ENCODE peak calls at places on chromosomes 7 and 10, in eight cellular contexts. O is Calu3; Y is MV-4-11; P is aorta; W is NCI-H1092; E is transverse colon; G is AG04449; Q is activated naive CD8-positive, alpha-beta T cell treated with anti-CD3 and anti-CD28 coated beads, Interleukin-2, amount 50 U/mL, for 24 hours. N is an unnamed sample.
A peak's percentile ranks its signal among the peaks of the same experiment; 100 is the strongest.

GRCh38 chr10:96863922-96864543 is 31.9 kb downstream of the LCOR start:
- DNase-seq in O (peak; percentile 7), Y (peak; percentile 13), P (no peak), W (no peak), E (no peak), G (no peak), Q (no peak), N (no peak)

GRCh38 chr10:10438335-10439123 is 579.1 kb upstream of the CELF2 start:
- DNase-seq in O (no peak), Y (no peak), P (no peak), W (no peak), E (no peak), G (no peak), Q (no peak), N (no peak)

GRCh38 chr7:100649826-100650565 is 6.3 kb downstream of the ACTL6B start:
- DNase-seq in O (no peak), Y (no peak), P (no peak), W (no peak), E (no peak), G (no peak), Q (no peak), N (no peak)

GRCh38 chr10:71112138-71112785 is 100.1 kb upstream of the UNC5B start:
- DNase-seq in O (no peak), Y (no peak), P (no peak), W (no peak), E (no peak), G (no peak), Q (no peak), N (no peak)

GRCh38 chr7:130995252-130996081 is 261.5 kb upstream of the KLF14 start:
- DNase-seq in O (no peak), Y (no peak), P (no peak), W (no peak), E (no peak), G (no peak), Q (no peak), N (no peak)

GRCh38 chr7:116139007-116139406 is 71.3 kb upstream of the TES start:
- DNase-seq in O (no peak), Y (no peak), P (no peak), W (no peak), E (no peak), G (no peak), Q (no peak), N (no peak)

GRCh38 chr10:102630663-102631062 is 13.6 kb upstream of the TRIM8 start:
- DNase-seq in O (no peak), Y (no peak), P (peak; percentile 62), W (no peak), E (no peak), G (no peak), Q (no peak), N (peak; percentile 44)

GRCh38 chr10:5961405-5962100 is 15.8 kb downstream of the IL15RA start:
- DNase-seq in O (no peak), Y (no peak), P (peak; percentile 62), W (no peak), E (no peak), G (no peak), Q (no peak), N (peak; percentile 42)

GRCh38 chr7:519974-520458 is 370 bp upstream of the PDGFA start:
- DNase-seq in O (peak; percentile 80), Y (peak; percentile 18), P (peak; percentile 91), W (peak; percentile 25), E (peak; percentile 48), G (no peak), Q (peak; percentile 40), N (no peak)

GRCh38 chr10:22534849-22535604 is 179.4 kb downstream of the PIP4K2A start:
- DNase-seq in O (no peak), Y (no peak), P (no peak), W (no peak), E (no peak), G (no peak), Q (no peak), N (no peak)

GRCh38 chr7:12954374-12954773 is 266.9 kb downstream of the ARL4A start:
- DNase-seq in O (no peak), Y (no peak), P (no peak), W (no peak), E (no peak), G (no peak), Q (no peak), N (no peak)

GRCh38 chr7:2041496-2042367 is 191.0 kb downstream of the MAD1L1 start:
- DNase-seq in O (no peak), Y (no peak), P (peak; percentile 39), W (no peak), E (no peak), G (no peak), Q (no peak), N (peak; percentile 30)

GRCh38 chr10:26367771-26368170 is 70.4 kb upstream of the APBB1IP start:
- DNase-seq in O (peak; percentile 79), Y (peak; percentile 39), P (no peak), W (no peak), E (no peak), G (no peak), Q (peak; percentile 52), N (no peak)

GRCh38 chr10:125004571-125005311 is 62.8 kb downstream of the ZRANB1 start:
- DNase-seq in O (no peak), Y (no peak), P (no peak), W (no peak), E (peak; percentile 4), G (no peak), Q (no peak), N (peak; percentile 52)

GRCh38 chr7:151762501-151763245 is 114.2 kb downstream of the PRKAG2 start:
- DNase-seq in O (no peak), Y (no peak), P (peak; percentile 53), W (no peak), E (no peak), G (no peak), Q (no peak), N (no peak)

GRCh38 chr7:120039138-120039537 is 233.8 kb upstream of the KCND2 start:
- DNase-seq in O (no peak), Y (no peak), P (no peak), W (no peak), E (no peak), G (no peak), Q (no peak), N (no peak)

GRCh38 chr10:4474829-4475228 is 351.2 kb upstream of the AKR1E2 start:
- DNase-seq in O (no peak), Y (no peak), P (no peak), W (no peak), E (no peak), G (no peak), Q (no peak), N (no peak)

GRCh38 chr7:14483663-14484062 is 418.9 kb downstream of the DGKB start:
- DNase-seq in O (no peak), Y (no peak), P (no peak), W (no peak), E (no peak), G (no peak), Q (no peak), N (no peak)

GRCh38 chr7:121163699-121164098 is 165.1 kb upstream of the WNT16 start:
- DNase-seq in O (no peak), Y (no peak), P (no peak), W (no peak), E (no peak), G (no peak), Q (no peak), N (no peak)

GRCh38 chr7:130008941-130009847 is 42.0 kb downstream of the ZC3HC1 start:
- DNase-seq in O (peak; percentile 95), Y (no peak), P (no peak), W (peak; percentile 8), E (peak; percentile 58), G (no peak), Q (no peak), N (peak; percentile 76)

GRCh38 chr10:75508814-75509306 is 77.4 kb downstream of the LRMDA start:
- DNase-seq in O (no peak), Y (no peak), P (no peak), W (no peak), E (no peak), G (no peak), Q (no peak), N (no peak)

GRCh38 chr7:2109936-2110585 is 122.7 kb downstream of the MAD1L1 start:
- DNase-seq in O (peak; percentile 75), Y (peak; percentile 93), P (no peak), W (no peak), E (no peak), G (peak; percentile 50), Q (peak; percentile 72), N (no peak)

GRCh38 chr10:122042836-122043235 is 53.9 kb downstream of the TACC2 start:
- DNase-seq in O (no peak), Y (no peak), P (no peak), W (no peak), E (no peak), G (no peak), Q (no peak), N (no peak)

GRCh38 chr10:50992356-50992866 is 81.9 kb upstream of the PRKG1 start:
- DNase-seq in O (no peak), Y (no peak), P (no peak), W (no peak), E (no peak), G (no peak), Q (no peak), N (no peak)

GRCh38 chr10:116766241-116767198 is 24.2 kb upstream of the HSPA12A start:
- DNase-seq in O (no peak), Y (no peak), P (no peak), W (no peak), E (no peak), G (no peak), Q (no peak), N (no peak)

GRCh38 chr10:73908853-73909611 is 1.9 kb upstream of the PLAU start:
- DNase-seq in O (peak; percentile 82), Y (peak; percentile 96), P (peak; percentile 77), W (no peak), E (peak; percentile 28), G (peak; percentile 85), Q (peak; percentile 58), N (no peak)

N was measured in posterior vena cava.